ENCODE peak calls at places on chromosomes 13 and 19, in five cellular contexts. One of them, this sample, is unnamed.

GRCh38 chr13:29196409-29197074 is 376.4 kb downstream of the MTUS2 start:
- DNase-seq in ecto neural progenitor cell: no peak
- DNase-seq in Right ventricle myocardium superior: no peak
- DNase-seq in fibroblast of lung: no peak
- DNase-seq in activated CD4-positive, alpha-beta T cell treated with anti-CD3 and anti-CD28 coated beads, Interleukin-2, amount 10 ng/mL, durations not matched to agents 7 days and 5 days: no peak
- DNase-seq in this sample: no peak

GRCh38 chr19:15400521-15401396 is 18.0 kb downstream of the AKAP8L start:
- DNase-seq in ecto neural progenitor cell: no peak
- DNase-seq in Right ventricle myocardium superior: no peak
- DNase-seq in fibroblast of lung: no peak
- DNase-seq in activated CD4-positive, alpha-beta T cell treated with anti-CD3 and anti-CD28 coated beads, Interleukin-2, amount 10 ng/mL, durations not matched to agents 7 days and 5 days: no peak
- DNase-seq in this sample: no peak

GRCh38 chr19:48487944-48488343 is 18.8 kb downstream of the CYTH2 start:
- DNase-seq in ecto neural progenitor cell: no peak
- DNase-seq in Right ventricle myocardium superior: peak
- DNase-seq in fibroblast of lung: peak
- DNase-seq in activated CD4-positive, alpha-beta T cell treated with anti-CD3 and anti-CD28 coated beads, Interleukin-2, amount 10 ng/mL, durations not matched to agents 7 days and 5 days: no peak
- DNase-seq in this sample: peak

GRCh38 chr19:29715695-29716581 is 877 bp upstream of the C19orf12 start:
- DNase-seq in ecto neural progenitor cell: no peak
- DNase-seq in Right ventricle myocardium superior: no peak
- DNase-seq in fibroblast of lung: peak
- DNase-seq in activated CD4-positive, alpha-beta T cell treated with anti-CD3 and anti-CD28 coated beads, Interleukin-2, amount 10 ng/mL, durations not matched to agents 7 days and 5 days: no peak
- DNase-seq in this sample: peak

GRCh38 chr13:111177081-111177711 is 62.1 kb downstream of the ARHGEF7 start:
- DNase-seq in ecto neural progenitor cell: no peak
- DNase-seq in Right ventricle myocardium superior: peak
- DNase-seq in fibroblast of lung: peak
- DNase-seq in activated CD4-positive, alpha-beta T cell treated with anti-CD3 and anti-CD28 coated beads, Interleukin-2, amount 10 ng/mL, durations not matched to agents 7 days and 5 days: peak
- DNase-seq in this sample: peak

GRCh38 chr19:51904331-51905165 is at the start of gene ZNF649:
- DNase-seq in ecto neural progenitor cell: peak
- DNase-seq in Right ventricle myocardium superior: peak
- DNase-seq in fibroblast of lung: peak
- DNase-seq in activated CD4-positive, alpha-beta T cell treated with anti-CD3 and anti-CD28 coated beads, Interleukin-2, amount 10 ng/mL, durations not matched to agents 7 days and 5 days: peak
- DNase-seq in this sample: peak

GRCh38 chr13:75864718-75865117 is 228.6 kb downstream of the LMO7 start:
- DNase-seq in ecto neural progenitor cell: no peak
- DNase-seq in Right ventricle myocardium superior: no peak
- DNase-seq in fibroblast of lung: peak
- DNase-seq in activated CD4-positive, alpha-beta T cell treated with anti-CD3 and anti-CD28 coated beads, Interleukin-2, amount 10 ng/mL, durations not matched to agents 7 days and 5 days: no peak
- DNase-seq in this sample: peak

GRCh38 chr13:34001357-34001756 is 183.4 kb downstream of the RFC3 start:
- DNase-seq in ecto neural progenitor cell: no peak
- DNase-seq in Right ventricle myocardium superior: no peak
- DNase-seq in fibroblast of lung: no peak
- DNase-seq in activated CD4-positive, alpha-beta T cell treated with anti-CD3 and anti-CD28 coated beads, Interleukin-2, amount 10 ng/mL, durations not matched to agents 7 days and 5 days: no peak
- DNase-seq in this sample: no peak

GRCh38 chr19:18737954-18738351 is 53.2 kb downstream of the COMP start:
- DNase-seq in ecto neural progenitor cell: no peak
- DNase-seq in Right ventricle myocardium superior: no peak
- DNase-seq in fibroblast of lung: no peak
- DNase-seq in activated CD4-positive, alpha-beta T cell treated with anti-CD3 and anti-CD28 coated beads, Interleukin-2, amount 10 ng/mL, durations not matched to agents 7 days and 5 days: no peak
- DNase-seq in this sample: no peak

GRCh38 chr13:38821753-38822551 is 135.1 kb downstream of the FREM2 start:
- DNase-seq in ecto neural progenitor cell: no peak
- DNase-seq in Right ventricle myocardium superior: no peak
- DNase-seq in fibroblast of lung: no peak
- DNase-seq in activated CD4-positive, alpha-beta T cell treated with anti-CD3 and anti-CD28 coated beads, Interleukin-2, amount 10 ng/mL, durations not matched to agents 7 days and 5 days: no peak
- DNase-seq in this sample: no peak

GRCh38 chr13:30837227-30838159 is 68.6 kb upstream of the MEDAG start:
- DNase-seq in ecto neural progenitor cell: no peak
- DNase-seq in Right ventricle myocardium superior: no peak
- DNase-seq in fibroblast of lung: no peak
- DNase-seq in activated CD4-positive, alpha-beta T cell treated with anti-CD3 and anti-CD28 coated beads, Interleukin-2, amount 10 ng/mL, durations not matched to agents 7 days and 5 days: no peak
- DNase-seq in this sample: no peak

GRCh38 chr19:16447015-16447384 is 24.8 kb downstream of the EPS15L1 start:
- DNase-seq in ecto neural progenitor cell: no peak
- DNase-seq in Right ventricle myocardium superior: peak
- DNase-seq in fibroblast of lung: peak
- DNase-seq in activated CD4-positive, alpha-beta T cell treated with anti-CD3 and anti-CD28 coated beads, Interleukin-2, amount 10 ng/mL, durations not matched to agents 7 days and 5 days: peak
- DNase-seq in this sample: peak

GRCh38 chr19:56266060-56266459 is 6.5 kb upstream of the EDDM13 start:
- DNase-seq in ecto neural progenitor cell: no peak
- DNase-seq in Right ventricle myocardium superior: no peak
- DNase-seq in fibroblast of lung: no peak
- DNase-seq in activated CD4-positive, alpha-beta T cell treated with anti-CD3 and anti-CD28 coated beads, Interleukin-2, amount 10 ng/mL, durations not matched to agents 7 days and 5 days: no peak
- DNase-seq in this sample: no peak

GRCh38 chr13:30615851-30616311 is 1.8 kb upstream of the USPL1 start:
- DNase-seq in ecto neural progenitor cell: no peak
- DNase-seq in Right ventricle myocardium superior: no peak
- DNase-seq in fibroblast of lung: peak
- DNase-seq in activated CD4-positive, alpha-beta T cell treated with anti-CD3 and anti-CD28 coated beads, Interleukin-2, amount 10 ng/mL, durations not matched to agents 7 days and 5 days: peak
- DNase-seq in this sample: peak

GRCh38 chr19:7595466-7596133 is at the start of gene CAMSAP3:
- DNase-seq in ecto neural progenitor cell: peak
- DNase-seq in Right ventricle myocardium superior: no peak
- DNase-seq in fibroblast of lung: no peak
- DNase-seq in activated CD4-positive, alpha-beta T cell treated with anti-CD3 and anti-CD28 coated beads, Interleukin-2, amount 10 ng/mL, durations not matched to agents 7 days and 5 days: peak
- DNase-seq in this sample: no peak

GRCh38 chr13:113584870-113585671 is 518 bp downstream of the TFDP1 start:
- DNase-seq in ecto neural progenitor cell: peak
- DNase-seq in Right ventricle myocardium superior: peak
- DNase-seq in fibroblast of lung: peak
- DNase-seq in activated CD4-positive, alpha-beta T cell treated with anti-CD3 and anti-CD28 coated beads, Interleukin-2, amount 10 ng/mL, durations not matched to agents 7 days and 5 days: peak
- DNase-seq in this sample: no peak

GRCh38 chr13:69020120-69020519 is 1087.5 kb upstream of the ATXN8OS start:
- DNase-seq in ecto neural progenitor cell: no peak
- DNase-seq in Right ventricle myocardium superior: no peak
- DNase-seq in fibroblast of lung: no peak
- DNase-seq in activated CD4-positive, alpha-beta T cell treated with anti-CD3 and anti-CD28 coated beads, Interleukin-2, amount 10 ng/mL, durations not matched to agents 7 days and 5 days: no peak
- DNase-seq in this sample: no peak

GRCh38 chr13:24178847-24179845 is 18.6 kb downstream of the SPATA13 start:
- DNase-seq in ecto neural progenitor cell: no peak
- DNase-seq in Right ventricle myocardium superior: no peak
- DNase-seq in fibroblast of lung: no peak
- DNase-seq in activated CD4-positive, alpha-beta T cell treated with anti-CD3 and anti-CD28 coated beads, Interleukin-2, amount 10 ng/mL, durations not matched to agents 7 days and 5 days: no peak
- DNase-seq in this sample: peak

GRCh38 chr19:32876919-32877285 is 7.3 kb upstream of the SLC7A9 start:
- DNase-seq in ecto neural progenitor cell: no peak
- DNase-seq in Right ventricle myocardium superior: no peak
- DNase-seq in fibroblast of lung: no peak
- DNase-seq in activated CD4-positive, alpha-beta T cell treated with anti-CD3 and anti-CD28 coated beads, Interleukin-2, amount 10 ng/mL, durations not matched to agents 7 days and 5 days: no peak
- DNase-seq in this sample: peak

GRCh38 chr13:114174529-114174941 is 4.5 kb upstream of the CFAP97D2 start:
- DNase-seq in ecto neural progenitor cell: no peak
- DNase-seq in Right ventricle myocardium superior: no peak
- DNase-seq in fibroblast of lung: peak
- DNase-seq in activated CD4-positive, alpha-beta T cell treated with anti-CD3 and anti-CD28 coated beads, Interleukin-2, amount 10 ng/mL, durations not matched to agents 7 days and 5 days: no peak
- DNase-seq in this sample: peak

GRCh38 chr13:40963927-40964326 is 55.2 kb downstream of the ELF1 start:
- DNase-seq in ecto neural progenitor cell: no peak
- DNase-seq in Right ventricle myocardium superior: no peak
- DNase-seq in fibroblast of lung: peak
- DNase-seq in activated CD4-positive, alpha-beta T cell treated with anti-CD3 and anti-CD28 coated beads, Interleukin-2, amount 10 ng/mL, durations not matched to agents 7 days and 5 days: no peak
- DNase-seq in this sample: peak

GRCh38 chr19:53945441-53945840 is 17.3 kb upstream of the CACNG8 start:
- DNase-seq in ecto neural progenitor cell: no peak
- DNase-seq in Right ventricle myocardium superior: no peak
- DNase-seq in fibroblast of lung: no peak
- DNase-seq in activated CD4-positive, alpha-beta T cell treated with anti-CD3 and anti-CD28 coated beads, Interleukin-2, amount 10 ng/mL, durations not matched to agents 7 days and 5 days: no peak
- DNase-seq in this sample: no peak

GRCh38 chr19:19464339-19465098 is 50.8 kb downstream of the TSSK6 start:
- DNase-seq in ecto neural progenitor cell: no peak
- DNase-seq in Right ventricle myocardium superior: no peak
- DNase-seq in fibroblast of lung: peak
- DNase-seq in activated CD4-positive, alpha-beta T cell treated with anti-CD3 and anti-CD28 coated beads, Interleukin-2, amount 10 ng/mL, durations not matched to agents 7 days and 5 days: no peak
- DNase-seq in this sample: peak

GRCh38 chr13:106029901-106030300 is 505.6 kb downstream of the EFNB2 start:
- DNase-seq in ecto neural progenitor cell: no peak
- DNase-seq in Right ventricle myocardium superior: no peak
- DNase-seq in fibroblast of lung: no peak
- DNase-seq in activated CD4-positive, alpha-beta T cell treated with anti-CD3 and anti-CD28 coated beads, Interleukin-2, amount 10 ng/mL, durations not matched to agents 7 days and 5 days: no peak
- DNase-seq in this sample: no peak

GRCh38 chr13:27482996-27483395 is 32.6 kb upstream of the MTIF3 start:
- DNase-seq in ecto neural progenitor cell: no peak
- DNase-seq in Right ventricle myocardium superior: no peak
- DNase-seq in fibroblast of lung: no peak
- DNase-seq in activated CD4-positive, alpha-beta T cell treated with anti-CD3 and anti-CD28 coated beads, Interleukin-2, amount 10 ng/mL, durations not matched to agents 7 days and 5 days: peak
- DNase-seq in this sample: no peak

GRCh38 chr19:17112271-17112670 is 36.7 kb downstream of the MYO9B start:
- DNase-seq in ecto neural progenitor cell: no peak
- DNase-seq in Right ventricle myocardium superior: no peak
- DNase-seq in fibroblast of lung: no peak
- DNase-seq in activated CD4-positive, alpha-beta T cell treated with anti-CD3 and anti-CD28 coated beads, Interleukin-2, amount 10 ng/mL, durations not matched to agents 7 days and 5 days: no peak
- DNase-seq in this sample: no peak

GRCh38 chr13:29767006-29767405 is 83.4 kb downstream of the UBL3 start:
- DNase-seq in ecto neural progenitor cell: no peak
- DNase-seq in Right ventricle myocardium superior: no peak
- DNase-seq in fibroblast of lung: peak
- DNase-seq in activated CD4-positive, alpha-beta T cell treated with anti-CD3 and anti-CD28 coated beads, Interleukin-2, amount 10 ng/mL, durations not matched to agents 7 days and 5 days: no peak
- DNase-seq in this sample: peak

This sample was measured in mesenchymal stem cell.